ENCODE peak calls at places on chromosomes 7 and 10, in five cellular contexts. V is pancreas, U is HuH-7, Z is retinal pigment epithelial cell, I is T-helper 17 cell. G is an unnamed sample.

GRCh38 chr7:1141651-1142050 is 18.3 kb downstream of the ZFAND2A start:
- DNase-seq in Z (no peak), U (no peak), V (no peak), I (no peak), G (no peak)

GRCh38 chr10:112967200-112967599 is 17.2 kb downstream of the TCF7L2 start:
- DNase-seq in V (no peak), I (no peak), U (no peak), Z (no peak), G (no peak)

GRCh38 chr10:28393956-28394568 is 91.2 kb upstream of the MPP7 start:
- DNase-seq in V (peak; percentile 52), Z (peak; percentile 16), U (peak; percentile 62), I (peak; percentile 37), G (peak; percentile 15)

GRCh38 chr7:114722562-114722961 is 199.3 kb upstream of the MDFIC start:
- DNase-seq in I (no peak), Z (no peak), U (no peak), V (no peak), G (no peak)

GRCh38 chr7:112110651-112111050 is 95.5 kb downstream of the DOCK4 start:
- DNase-seq in Z (no peak), U (no peak), V (no peak), I (no peak), G (no peak)

GRCh38 chr7:33039905-33040292 is 22.7 kb downstream of the NT5C3A start:
- DNase-seq in I (no peak), U (no peak), V (no peak), Z (no peak), G (no peak)

GRCh38 chr7:94095359-94096009 is 91.3 kb upstream of the BET1 start:
- DNase-seq in Z (no peak), I (no peak), U (no peak), V (no peak), G (no peak)

GRCh38 chr10:97025613-97026242 is 160.0 kb downstream of the SLIT1 start:
- DNase-seq in U (peak; percentile 84), I (no peak), V (peak; percentile 58), Z (no peak), G (no peak)

GRCh38 chr10:59625842-59626522 is 83.7 kb downstream of the SLC16A9 start:
- DNase-seq in I (no peak), U (peak; percentile 26), V (peak; percentile 33), Z (peak; percentile 30), G (peak; percentile 43)

GRCh38 chr7:37391791-37392672 is 56.6 kb downstream of the ELMO1 start:
- DNase-seq in V (no peak), U (no peak), I (no peak), Z (no peak), G (no peak)

GRCh38 chr10:51980752-51981151 is 281.4 kb upstream of the CSTF2T start:
- DNase-seq in V (no peak), Z (no peak), I (no peak), U (no peak), G (no peak)

GRCh38 chr10:48798486-48799254 is 114.0 kb downstream of the WDFY4 start:
- DNase-seq in I (no peak), V (no peak), U (no peak), Z (no peak), G (no peak)

GRCh38 chr7:17090751-17091150 is 207.7 kb upstream of the AHR start:
- DNase-seq in U (no peak), I (no peak), V (no peak), Z (no peak), G (no peak)

GRCh38 chr7:123615344-123615743 is 13.7 kb downstream of the ASB15 start:
- DNase-seq in Z (no peak), I (no peak), U (peak; percentile 24), V (no peak), G (no peak)

GRCh38 chr10:115503546-115503945 is 410.4 kb downstream of the ATRNL1 start:
- DNase-seq in U (no peak), Z (no peak), V (no peak), I (no peak), G (no peak)

GRCh38 chr7:104328308-104328969 is at the start of gene LHFPL3:
- DNase-seq in I (no peak), V (no peak), U (no peak), Z (no peak), G (no peak)

GRCh38 chr10:133154996-133155778 is 4.8 kb upstream of the KNDC1 start:
- DNase-seq in U (no peak), Z (no peak), V (no peak), I (no peak), G (no peak)

GRCh38 chr10:48192916-48193450 is 81.5 kb downstream of the FRMPD2 start:
- DNase-seq in U (no peak), Z (no peak), I (no peak), V (no peak), G (no peak)

G was measured in GM12891.